ENCODE peak calls at places on chromosomes 1 and 21, in seven cellular contexts. S, O, A, E, Y, B and N are unnamed samples.

GRCh38 chr1:193283026-193283425 is 96.6 kb upstream of the B3GALT2 start:
- DNase-seq in S (no peak), O (no peak), A (no peak), E (peak), Y (no peak), B (no peak), N (no peak)

GRCh38 chr1:114458208-114458777 is 52.7 kb downstream of the TRIM33 start:
- DNase-seq in S (no peak), O (no peak), A (no peak), E (peak), Y (no peak), B (no peak), N (no peak)

GRCh38 chr1:95685091-95685490 is 451.1 kb downstream of the RWDD3 start:
- DNase-seq in S (no peak), O (no peak), A (no peak), E (no peak), Y (no peak), B (no peak), N (no peak)

GRCh38 chr1:156750932-156751723 is at the start of gene HDGF:
- DNase-seq in S (peak), O (no peak), A (peak), E (peak), Y (peak), B (peak), N (no peak)

GRCh38 chr21:41446571-41446970 is 20.5 kb downstream of the MX1 start:
- DNase-seq in S (no peak), O (no peak), A (no peak), E (no peak), Y (no peak), B (no peak), N (no peak)

GRCh38 chr1:182279724-182280506 is 111.7 kb downstream of the GLUL start:
- DNase-seq in S (no peak), O (no peak), A (peak), E (no peak), Y (no peak), B (peak), N (no peak)

GRCh38 chr1:96521994-96522760 is 199.4 kb upstream of the PTBP2 start:
- DNase-seq in S (no peak), O (peak), A (no peak), E (peak), Y (no peak), B (no peak), N (no peak)

GRCh38 chr1:21077085-21077484 is 99.6 kb downstream of the EIF4G3 start:
- DNase-seq in S (no peak), O (no peak), A (no peak), E (peak), Y (no peak), B (no peak), N (no peak)

GRCh38 chr1:80535446-80535845 is 1265.3 kb upstream of the ADGRL2 start:
- DNase-seq in S (no peak), O (no peak), A (no peak), E (no peak), Y (no peak), B (no peak), N (no peak)

GRCh38 chr1:21749109-21749508 is 33.8 kb downstream of the USP48 start:
- DNase-seq in S (no peak), O (no peak), A (no peak), E (no peak), Y (no peak), B (no peak), N (no peak)

GRCh38 chr1:32702599-32703478 is at the start of gene SYNC:
- DNase-seq in S (peak), O (peak), A (peak), E (peak), Y (peak), B (peak), N (no peak)

GRCh38 chr1:119878171-119878570 is 18.1 kb downstream of the ADAM30 start:
- DNase-seq in S (no peak), O (no peak), A (no peak), E (no peak), Y (no peak), B (no peak), N (no peak)

GRCh38 chr1:119873166-119874025 is 22.9 kb downstream of the ADAM30 start:
- DNase-seq in S (peak), O (no peak), A (no peak), E (peak), Y (no peak), B (no peak), N (no peak)

GRCh38 chr1:119870917-119871486 is 25.3 kb downstream of the ADAM30 start:
- DNase-seq in S (peak), O (peak), A (peak), E (peak), Y (peak), B (peak), N (no peak)

GRCh38 chr1:119871881-119872280 is 24.4 kb downstream of the ADAM30 start:
- DNase-seq in S (no peak), O (no peak), A (no peak), E (no peak), Y (no peak), B (no peak), N (no peak)

DNA sequence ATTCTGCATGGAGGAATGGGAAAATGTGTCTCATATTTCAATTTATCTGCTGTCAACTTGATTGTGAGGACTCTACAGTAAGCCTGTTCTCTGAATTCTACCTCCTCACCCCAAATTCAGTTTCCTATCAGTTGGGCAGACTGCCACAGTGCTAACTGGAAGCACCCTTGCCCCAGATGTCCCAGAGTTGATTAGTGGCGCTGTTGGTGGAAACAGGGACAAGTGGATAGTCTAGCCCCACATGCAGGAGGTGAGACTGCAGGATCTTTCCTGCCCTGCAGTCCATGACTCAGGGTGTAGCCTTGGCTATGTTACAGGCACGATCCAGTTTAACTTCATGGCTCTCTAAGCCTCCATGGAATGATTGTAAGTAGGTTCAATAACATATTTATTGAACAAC is 22.1 kb downstream of the ADAM30 start:
- DNase-seq in S (no peak), O (no peak), A (no peak), E (no peak), Y (no peak), B (no peak), N (no peak)
- TF ChIP-seq CTCF in S (no peak), O (no peak), A (no peak), E (no peak), Y (no peak), B (no peak), N (no peak)

GRCh38 chr1:115546846-115547245 is 94.9 kb upstream of the VANGL1 start:
- DNase-seq in S (no peak), O (no peak), A (no peak), E (no peak), Y (no peak), B (no peak), N (no peak)
- H3K4me3 ChIP-seq in S (no peak), O (no peak), A (no peak), E (no peak), Y (no peak), B (no peak), N (no peak)

GRCh38 chr1:226661965-226662364 is 77.1 kb downstream of the ITPKB start:
- DNase-seq in S (peak), O (no peak), A (peak), E (no peak), Y (no peak), B (no peak), N (no peak)
- TF ChIP-seq CTCF in S (no peak), O (no peak), A (no peak), E (no peak), Y (no peak), B (no peak), N (no peak)

GRCh38 chr1:11691302-11691914 is at the start of gene DRAXIN:
- DNase-seq in S (peak), O (no peak), A (no peak), E (no peak), Y (peak), B (no peak), N (no peak)
- H3K4me3 ChIP-seq in S (peak), O (peak), A (peak), E (no peak), Y (peak), B (no peak), N (peak)

GRCh38 chr1:111938536-111938935 is 50.9 kb downstream of the KCND3 start:
- DNase-seq in S (no peak), O (no peak), A (no peak), E (no peak), Y (no peak), B (no peak), N (no peak)
- TF ChIP-seq CTCF in S (no peak), O (no peak), A (no peak), E (no peak), Y (no peak), B (no peak), N (no peak)

GRCh38 chr1:159943908-159944622 is 1.3 kb downstream of the IGSF9 start:
- DNase-seq in S (no peak), O (no peak), A (no peak), E (no peak), Y (peak), B (no peak), N (no peak)

GRCh38 chr1:159944623-159945455 is 574 bp downstream of the IGSF9 start:
- DNase-seq in S (no peak), O (no peak), A (no peak), E (no peak), Y (no peak), B (no peak), N (no peak)

GRCh38 chr1:159945483-159946241 is at the start of gene IGSF9:
- DNase-seq in S (peak), O (peak), A (peak), E (peak), Y (peak), B (peak), N (peak)

GRCh38 chr1:159947942-159948341 is 2.5 kb upstream of the IGSF9 start:
- DNase-seq in S (no peak), O (no peak), A (no peak), E (no peak), Y (no peak), B (no peak), N (no peak)

DNA sequence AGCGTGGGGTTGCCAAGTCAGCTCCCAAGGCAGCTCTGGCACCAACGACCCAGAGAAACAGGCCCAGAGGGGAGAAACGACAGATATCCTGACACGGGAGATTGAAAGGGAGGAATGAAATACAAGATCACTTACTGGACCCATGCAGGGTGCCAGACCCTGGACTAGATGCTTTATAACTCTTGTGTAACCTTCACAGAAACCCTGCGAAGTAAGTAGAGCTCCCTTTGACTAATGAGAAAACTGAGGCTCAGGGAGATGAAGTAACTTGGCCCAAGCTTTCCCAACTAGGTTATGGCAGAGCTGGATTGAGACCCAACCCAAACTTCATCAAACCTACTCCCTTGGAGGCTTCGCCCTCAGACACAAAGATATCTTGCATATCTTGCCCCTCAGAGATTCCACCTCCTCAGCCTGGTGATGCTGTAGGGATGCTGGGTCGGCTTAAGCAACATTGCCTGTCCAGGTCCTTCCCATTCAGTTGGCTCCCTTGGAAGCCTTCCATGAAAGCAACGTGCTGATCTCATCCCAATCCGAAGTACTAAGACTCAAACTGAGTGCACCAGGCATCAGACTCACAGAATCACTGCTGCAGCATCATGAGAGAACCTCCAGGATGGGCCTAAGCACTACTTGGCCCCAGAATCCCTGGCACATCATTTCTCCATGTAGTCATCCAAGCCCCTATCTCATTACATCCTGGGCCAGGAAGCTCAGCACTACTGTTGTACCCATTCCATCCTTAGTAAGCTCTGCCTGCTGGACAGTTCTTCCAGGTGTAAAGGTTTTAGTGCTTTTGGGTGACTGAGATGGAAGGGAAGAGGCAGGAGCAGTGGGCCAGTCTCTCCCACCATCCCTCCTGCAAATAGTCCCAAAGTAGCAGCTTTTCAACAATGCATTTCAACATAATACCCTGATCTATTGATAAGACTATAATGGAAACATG is 1.1 kb upstream of the IGSF9 start:
- DNase-seq in S (no peak), O (no peak), A (no peak), E (no peak), Y (no peak), B (no peak), N (no peak)
- H3K4me3 ChIP-seq in S (peak), O (peak), A (peak), E (peak), Y (peak), B (no peak), N (peak)